ENCODE peak calls at places on chromosomes 4 and X, in eight cellular contexts. C, J, S, Y, G, H, F and A are unnamed samples.

GRCh38 chr4:150862829-150863228 is 152.3 kb downstream of the LRBA start:
- DNase-seq in Y (no peak), H (no peak), C (no peak), S (no peak), J (no peak), G (no peak), F (no peak), A (no peak)

GRCh38 chrX:19543951-19544359 is 28.6 kb upstream of the MAP3K15 start:
- DNase-seq in C (no peak), H (no peak), S (no peak), G (no peak), Y (no peak), J (no peak), F (no peak), A (no peak)

GRCh38 chrX:24464498-24464835 is 619 bp upstream of the PDK3 start:
- DNase-seq in S (no peak), Y (no peak), J (no peak), H (no peak), F (no peak), C (no peak), G (no peak), A (no peak)

GRCh38 chrX:152638443-152638904 is 779 bp downstream of the GABRQ start:
- DNase-seq in C (no peak), J (no peak), S (no peak), H (no peak), G (no peak), F (no peak), Y (no peak), A (no peak)

GRCh38 chrX:10017866-10018265 is 50.7 kb downstream of the CLDN34 start:
- DNase-seq in C (no peak), F (peak), S (no peak), J (no peak), H (peak), Y (no peak), G (peak), A (peak)

GRCh38 chr4:165207016-165207430 is 338 bp upstream of the KLHL2 start:
- DNase-seq in H (peak), G (peak), F (peak), J (no peak), S (no peak), C (no peak), Y (peak), A (no peak)

GRCh38 chrX:101462892-101463291 is 22.4 kb upstream of the ARMCX4 start:
- DNase-seq in Y (no peak), C (no peak), J (no peak), G (peak), F (peak), S (no peak), H (peak), A (no peak)

GRCh38 chr4:18366136-18366535 is 344.6 kb upstream of the LCORL start:
- DNase-seq in Y (no peak), S (no peak), J (no peak), C (no peak), F (no peak), H (no peak), G (no peak), A (no peak)

GRCh38 chr4:36237366-36238353 is 6.7 kb downstream of the ARAP2 start:
- DNase-seq in H (no peak), J (no peak), F (peak), G (no peak), Y (no peak), S (no peak), C (no peak), A (no peak)

GRCh38 chrX:72128881-72129280 is 2.8 kb downstream of the RTL5 start:
- DNase-seq in C (no peak), J (peak), H (no peak), G (peak), S (no peak), Y (no peak), F (peak), A (no peak)

GRCh38 chr4:6229095-6229494 is 28.7 kb upstream of the JAKMIP1 start:
- DNase-seq in G (no peak), Y (peak), S (peak), J (peak), C (no peak), F (no peak), H (no peak), A (no peak)

GRCh38 chrX:78708171-78708570 is 39.3 kb upstream of the LPAR4 start:
- DNase-seq in H (peak), G (peak), Y (peak), C (no peak), J (peak), S (no peak), F (peak), A (peak)

GRCh38 chr4:145012841-145013240 is 85.2 kb downstream of the ANAPC10 start:
- DNase-seq in J (no peak), F (peak), H (peak), S (no peak), C (no peak), Y (no peak), G (peak), A (peak)

GRCh38 chrX:65596270-65596669 is 61.7 kb upstream of the LAS1L start:
- DNase-seq in Y (no peak), G (peak), H (peak), C (no peak), F (peak), J (no peak), S (no peak), A (no peak)

GRCh38 chr4:164239433-164239832 is 514.5 kb upstream of the SMIM31 start:
- DNase-seq in F (no peak), G (no peak), Y (no peak), S (no peak), H (no peak), C (no peak), J (no peak), A (no peak)

DNA sequence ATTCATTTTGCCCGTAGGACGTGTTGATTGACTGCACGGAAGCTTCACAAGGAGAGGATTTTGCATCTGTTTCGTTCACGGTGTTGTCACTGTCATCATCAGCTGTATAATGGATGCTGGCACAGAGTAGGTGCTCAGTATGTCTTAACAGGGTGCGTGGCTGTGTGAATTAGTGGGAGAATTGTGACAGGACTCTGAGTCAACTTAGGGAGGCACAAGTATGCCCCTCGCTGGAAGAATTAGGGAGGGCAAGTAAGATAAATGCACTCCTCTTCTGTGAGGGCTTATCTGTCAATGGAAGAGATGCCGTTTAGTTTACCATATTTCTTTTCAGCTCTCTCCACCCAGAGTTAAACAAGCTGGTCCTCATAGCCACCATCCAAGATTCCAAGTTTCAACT is 107.2 kb downstream of the TRIML1 start:
- DNase-seq in J (peak), F (peak), S (no peak), H (no peak), C (no peak), Y (no peak), G (peak), A (no peak)
- TF ChIP-seq CTCF in J (peak), F (no peak), S (no peak), H (no peak), C (no peak), Y (no peak), G (peak), A (no peak)

GRCh38 chr4:162684371-162684700 is 482.4 kb downstream of the NAF1 start:
- DNase-seq in C (no peak), Y (no peak), S (no peak), J (no peak), G (no peak), H (no peak), F (no peak), A (no peak)

GRCh38 chr4:162685401-162685800 is 481.3 kb downstream of the NAF1 start:
- DNase-seq in C (no peak), F (no peak), Y (no peak), J (no peak), G (peak), S (no peak), H (no peak), A (no peak)

GRCh38 chr4:162681212-162681611 is 485.5 kb downstream of the NAF1 start:
- DNase-seq in H (no peak), C (no peak), J (no peak), S (no peak), Y (no peak), G (no peak), F (no peak), A (no peak)

GRCh38 chr4:162682651-162683050 is 484.0 kb downstream of the NAF1 start:
- DNase-seq in S (no peak), H (no peak), J (no peak), C (no peak), Y (no peak), F (no peak), G (no peak), A (peak)

DNA sequence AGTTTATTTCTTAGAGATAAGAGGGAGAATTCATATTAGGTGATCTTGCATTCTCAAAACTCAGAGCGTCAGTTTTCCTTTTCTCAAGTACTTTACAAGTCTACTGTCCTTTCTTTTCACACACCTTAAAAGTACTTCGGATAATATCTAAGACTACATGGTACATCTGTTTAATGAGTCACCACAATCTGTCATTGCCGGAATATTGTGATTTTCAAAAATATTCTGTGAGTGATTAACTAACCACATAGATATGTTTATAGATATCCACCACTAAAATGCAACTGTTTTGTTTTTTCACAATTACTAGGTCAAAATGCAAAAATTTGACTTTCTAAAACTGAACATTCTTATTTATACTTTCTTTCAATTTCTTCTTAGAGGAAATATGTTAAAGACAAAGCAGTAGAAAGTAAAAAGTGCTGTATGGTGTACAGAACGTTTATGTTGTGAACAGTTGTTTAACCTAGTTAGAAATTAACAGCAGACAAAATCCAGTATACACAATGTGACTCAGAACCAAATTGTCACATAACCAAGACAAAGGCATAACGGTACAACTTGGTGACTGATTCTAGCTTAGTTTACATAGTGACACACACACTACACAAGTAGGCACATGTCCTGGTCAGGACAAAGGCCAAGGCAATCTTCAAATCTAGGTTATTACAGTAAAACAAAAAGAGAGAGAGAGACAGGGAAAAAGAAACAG is 482.9 kb downstream of the NAF1 start:
- DNase-seq in S (no peak), C (no peak), G (peak), H (peak), J (no peak), F (no peak), Y (no peak), A (peak)
- H3K4me3 ChIP-seq in S (no peak), C (no peak), G (no peak), H (no peak), J (no peak), F (no peak), Y (no peak), A (no peak)

DNA sequence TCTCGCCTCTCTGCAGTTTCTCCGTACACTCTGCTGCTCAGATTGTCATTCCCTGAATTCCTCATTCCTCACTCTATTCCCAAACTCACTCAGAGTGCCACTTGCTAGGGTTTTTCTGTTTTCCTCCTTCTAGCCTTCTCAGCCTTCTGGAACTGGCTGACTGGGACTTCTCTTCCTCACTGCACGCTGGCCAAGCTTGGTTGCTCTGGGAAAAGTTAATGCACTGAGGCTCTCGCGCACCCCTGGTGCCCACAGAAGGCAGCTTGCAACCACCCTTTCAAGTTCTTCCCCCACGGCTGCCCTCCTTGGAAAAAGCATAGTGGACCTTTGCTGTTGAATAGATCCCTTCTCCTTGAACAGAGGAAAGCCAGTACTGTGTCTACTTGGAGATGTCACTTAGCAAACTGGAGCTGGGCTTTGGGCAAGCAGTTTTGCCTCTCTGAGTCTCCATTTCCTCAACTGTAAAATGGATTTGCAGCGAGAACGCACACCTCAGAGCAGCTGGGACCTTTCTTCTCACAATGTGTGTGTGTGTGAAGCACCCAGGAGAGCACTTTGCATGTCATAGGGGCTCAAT is 6.0 kb upstream of the CCKAR start:
- DNase-seq in H (no peak), G (no peak), S (no peak), F (no peak), C (no peak), Y (no peak), J (no peak), A (no peak)
- TF ChIP-seq CTCF in H (no peak), G (peak), S (no peak), F (no peak), C (no peak), Y (no peak), J (peak), A (peak)

GRCh38 chr4:123856689-123857545 is 460.3 kb downstream of the SPRY1 start:
- DNase-seq in C (no peak), Y (no peak), F (peak), G (peak), S (peak), H (peak), J (peak), A (no peak)
- H3K4me3 ChIP-seq in C (no peak), Y (no peak), F (no peak), G (no peak), S (no peak), H (no peak), J (peak), A (no peak)

GRCh38 chrX:87975365-87975764 is 457.8 kb downstream of the KLHL4 start:
- DNase-seq in C (no peak), J (no peak), Y (no peak), H (no peak), G (no peak), S (no peak), F (no peak), A (no peak)
- TF ChIP-seq CTCF in C (no peak), J (no peak), Y (no peak), H (no peak), G (no peak), S (no peak), F (no peak), A (no peak)

GRCh38 chr4:140252144-140252741 is 98.3 kb upstream of the MAML3 start:
- DNase-seq in G (no peak), C (peak), S (peak), J (peak), F (peak), Y (no peak), H (no peak), A (no peak)
- H3K4me3 ChIP-seq in G (peak), C (peak), S (peak), J (peak), F (no peak), Y (peak), H (peak), A (peak)

GRCh38 chr4:100848865-100849264 is 331.0 kb upstream of the EMCN start:
- DNase-seq in F (peak), C (no peak), J (peak), S (no peak), H (no peak), G (no peak), Y (no peak), A (no peak)
- TF ChIP-seq CTCF in F (peak), C (no peak), J (peak), S (no peak), H (peak), G (no peak), Y (no peak), A (peak)

DNA sequence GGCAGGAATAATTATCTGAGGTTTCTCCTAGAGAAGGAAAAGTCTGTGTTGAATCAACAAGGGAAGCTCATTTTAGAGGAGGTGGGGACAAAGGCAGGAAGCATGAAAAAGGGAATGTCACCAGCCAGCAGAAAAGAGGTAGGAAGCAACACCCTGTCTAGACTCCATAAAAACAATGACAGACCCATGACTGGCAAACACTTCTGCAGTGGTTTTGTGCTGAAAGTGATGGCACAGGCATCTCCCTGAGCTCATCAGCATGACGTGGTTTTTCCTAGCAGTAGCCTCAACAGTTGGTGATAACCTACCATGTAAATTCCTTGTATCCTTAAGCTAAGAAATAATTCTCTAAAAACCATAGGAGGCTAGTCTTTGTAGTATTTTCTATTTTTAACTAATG is 110.7 kb upstream of the GALNT7 start:
- DNase-seq in J (no peak), C (no peak), G (peak), S (no peak), Y (no peak), F (no peak), H (peak), A (no peak)
- H3K4me3 ChIP-seq in J (no peak), C (no peak), G (no peak), S (no peak), Y (no peak), F (no peak), H (no peak), A (no peak)

GRCh38 chrX:15567886-15568616 is 32.7 kb downstream of the ACE2 start:
- DNase-seq in J (peak), C (no peak), F (no peak), H (no peak), Y (no peak), S (no peak), G (peak), A (no peak)

GRCh38 chrX:15564981-15565579 is 35.7 kb downstream of the ACE2 start:
- DNase-seq in H (peak), Y (peak), J (peak), S (peak), G (peak), F (peak), C (peak), A (no peak)

GRCh38 chrX:15567267-15567666 is 33.5 kb downstream of the ACE2 start:
- DNase-seq in G (no peak), Y (no peak), J (no peak), F (no peak), C (no peak), S (no peak), H (no peak), A (no peak)

GRCh38 chrX:15563056-15563455 is 37.7 kb downstream of the ACE2 start:
- DNase-seq in H (no peak), S (no peak), J (no peak), F (no peak), C (no peak), G (no peak), Y (no peak), A (no peak)

DNA sequence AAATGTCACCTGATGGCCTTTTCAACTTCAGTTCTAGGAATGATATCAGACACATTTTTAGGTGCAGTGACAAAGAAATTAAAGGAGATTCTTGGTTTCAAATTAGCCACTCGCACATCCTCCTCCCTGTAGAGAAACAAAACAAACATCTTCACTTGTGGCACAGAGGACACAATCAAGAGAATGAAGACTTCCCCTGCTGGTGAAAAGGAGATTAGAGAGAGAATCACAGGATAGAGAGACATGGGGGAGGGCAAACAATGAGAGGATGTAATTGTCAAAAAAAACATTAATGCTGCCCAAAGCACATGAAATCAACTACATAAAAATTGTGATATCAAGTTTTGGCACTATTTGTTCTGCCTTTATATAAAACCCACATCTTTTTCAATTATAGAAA is 34.5 kb downstream of the ACE2 start:
- DNase-seq in H (no peak), Y (no peak), J (no peak), S (no peak), G (no peak), F (no peak), C (no peak), A (no peak)
- TF ChIP-seq CTCF in H (no peak), Y (no peak), J (peak), S (no peak), G (peak), F (no peak), C (no peak), A (no peak)

GRCh38 chrX:111511477-111511876 is at the start of gene SERTM2:
- DNase-seq in C (no peak), Y (no peak), S (no peak), F (peak), J (peak), H (peak), G (peak), A (no peak)
- H3K4me3 ChIP-seq in C (no peak), Y (peak), S (no peak), F (no peak), J (no peak), H (no peak), G (no peak), A (no peak)